ENCODE peak calls at places on chromosomes 12 and 14, in seven cellular contexts. L, Z, V, W, M, G and I are unnamed samples.

GRCh38 chr12:104213952-104214351 is 1.6 kb upstream of the TXNRD1 start:
- DNase-seq in L (no peak), Z (no peak), V (peak; percentile 58), W (no peak), M (no peak), G (no peak), I (no peak)

GRCh38 chr14:30558675-30559555 is at the start of gene G2E3:
- DNase-seq in L (peak; percentile 78), Z (peak; percentile 97), V (peak; percentile 93), W (peak; percentile 48), M (peak; percentile 91), G (peak; percentile 60), I (peak; percentile 88)

GRCh38 chr14:75539562-75540478 is 17.6 kb downstream of the BATF start:
- DNase-seq in L (no peak), Z (no peak), V (no peak), W (no peak), M (peak; percentile 79), G (no peak), I (no peak)

GRCh38 chr12:110170535-110171185 is 46.5 kb downstream of the IFT81 start:
- DNase-seq in L (no peak), Z (no peak), V (no peak), W (no peak), M (no peak), G (no peak), I (no peak)

GRCh38 chr12:6161124-6161882 is 36.8 kb upstream of the VWF start:
- DNase-seq in L (no peak), Z (no peak), V (peak; percentile 36), W (no peak), M (no peak), G (no peak), I (no peak)

GRCh38 chr12:119649202-119649808 is 18.6 kb upstream of the PRKAB1 start:
- DNase-seq in L (peak; percentile 26), Z (no peak), V (peak; percentile 68), W (no peak), M (peak; percentile 51), G (no peak), I (no peak)

GRCh38 chr12:46692606-46693005 is 133.2 kb downstream of the SLC38A4 start:
- DNase-seq in L (no peak), Z (no peak), V (no peak), W (no peak), M (no peak), G (no peak), I (no peak)

GRCh38 chr14:63404906-63405305 is 86.2 kb upstream of the GPHB5 start:
- DNase-seq in L (no peak), Z (no peak), V (no peak), W (no peak), M (no peak), G (no peak), I (no peak)

GRCh38 chr12:70032076-70032475 is 207.0 kb downstream of the MYRFL start:
- DNase-seq in L (no peak), Z (no peak), V (no peak), W (no peak), M (no peak), G (no peak), I (no peak)

GRCh38 chr14:91144425-91145145 is 30.7 kb downstream of the DGLUCY start:
- DNase-seq in L (no peak), Z (no peak), V (no peak), W (no peak), M (no peak), G (no peak), I (no peak)

GRCh38 chr12:86929962-86930361 is 673.8 kb upstream of the MGAT4C start:
- DNase-seq in L (no peak), Z (no peak), V (no peak), W (no peak), M (no peak), G (no peak), I (no peak)

GRCh38 chr12:51214895-51215294 is 3.0 kb downstream of the POU6F1 start:
- DNase-seq in L (no peak), Z (no peak), V (no peak), W (no peak), M (no peak), G (no peak), I (no peak)

GRCh38 chr12:84634526-84634925 is 278.1 kb downstream of the SLC6A15 start:
- DNase-seq in L (no peak), Z (no peak), V (no peak), W (no peak), M (no peak), G (no peak), I (no peak)

GRCh38 chr14:72892879-72893635 is 844 bp downstream of the DPF3 start:
- DNase-seq in L (no peak), Z (no peak), V (peak; percentile 73), W (no peak), M (peak; percentile 42), G (no peak), I (peak; percentile 46)

GRCh38 chr14:55514819-55515470 is 65.1 kb upstream of the KTN1 start:
- DNase-seq in L (no peak), Z (no peak), V (no peak), W (no peak), M (no peak), G (no peak), I (no peak)

GRCh38 chr12:123726962-123727361 is 14.8 kb downstream of the ATP6V0A2 start:
- DNase-seq in L (no peak), Z (no peak), V (no peak), W (no peak), M (peak; percentile 43), G (no peak), I (no peak)

GRCh38 chr14:86882818-86883217 is 1110.2 kb downstream of the GALC start:
- DNase-seq in L (no peak), Z (no peak), V (no peak), W (no peak), M (no peak), G (no peak), I (no peak)

GRCh38 chr14:86885280-86885679 is 1107.7 kb downstream of the GALC start:
- DNase-seq in L (no peak), Z (no peak), V (no peak), W (no peak), M (no peak), G (no peak), I (no peak)

GRCh38 chr14:86884498-86884897 is 1108.5 kb downstream of the GALC start:
- DNase-seq in L (no peak), Z (no peak), V (no peak), W (no peak), M (no peak), G (no peak), I (no peak)
- TF ChIP-seq MAX in L (no peak), Z (no peak), V (no peak), W (no peak), M (no peak), G (no peak), I (no peak)

DNA sequence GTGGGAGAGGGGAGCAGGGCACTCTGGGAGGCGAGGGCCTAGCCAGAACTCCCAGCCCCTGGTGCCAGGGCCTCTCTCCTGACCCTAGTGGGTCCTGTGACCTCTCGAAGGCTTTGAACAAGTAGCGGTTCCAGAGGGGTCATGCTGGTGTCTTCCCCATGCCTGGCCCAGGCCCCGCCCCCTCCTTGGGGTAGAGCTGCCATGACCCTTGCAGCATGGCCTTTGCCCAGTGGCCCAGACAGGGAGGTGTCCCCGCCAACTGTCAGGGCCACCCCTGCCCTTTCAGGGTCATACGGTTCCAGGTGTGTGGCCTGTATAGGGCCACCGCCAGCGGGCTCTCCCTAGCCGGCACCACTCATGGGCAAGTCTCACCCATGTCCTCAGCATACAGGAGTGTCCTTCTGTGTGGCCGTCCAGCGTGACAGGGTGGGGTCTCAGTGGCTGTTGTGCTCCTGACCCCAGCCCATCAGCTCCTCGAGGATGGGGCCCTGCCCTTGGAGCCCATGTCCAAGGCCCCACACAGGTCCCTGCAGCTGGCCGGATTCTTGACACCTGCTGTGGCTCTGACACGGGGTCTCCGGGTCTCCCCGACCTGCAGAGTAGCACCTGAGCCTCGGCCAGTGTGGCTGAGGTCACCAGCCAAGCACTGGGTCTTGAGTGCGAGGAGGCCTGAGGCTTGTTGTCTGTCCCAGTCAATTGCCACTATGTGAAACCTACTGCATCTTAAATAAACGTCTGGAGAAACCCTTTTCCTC is 34.6 kb downstream of the PACS2 start:
- DNase-seq in L (no peak), Z (no peak), V (no peak), W (no peak), M (no peak), G (no peak), I (no peak)
- TF ChIP-seq USF2 in L (no peak), Z (no peak), V (no peak), W (no peak), M (no peak), G (no peak), I (no peak)

GRCh38 chr12:54037360-54038259 is 4.8 kb downstream of the HOXC5 start:
- DNase-seq in L (no peak), Z (no peak), V (no peak), W (no peak), M (no peak), G (no peak), I (no peak)
- TF ChIP-seq MAX in L (no peak), Z (no peak), V (no peak), W (no peak), M (no peak), G (no peak), I (no peak)

GRCh38 chr12:44774815-44775411 is 101.2 kb downstream of the NELL2 start:
- DNase-seq in L (peak; percentile 3), Z (peak; percentile 21), V (peak; percentile 36), W (no peak), M (peak; percentile 52), G (peak; percentile 36), I (peak; percentile 83)
- TF ChIP-seq USF2 in L (no peak), Z (no peak), V (no peak), W (no peak), M (no peak), G (no peak), I (no peak)

GRCh38 chr14:65704412-65704811 is 291.9 kb downstream of the FUT8 start:
- DNase-seq in L (no peak), Z (no peak), V (no peak), W (no peak), M (no peak), G (no peak), I (no peak)
- TF ChIP-seq MAX in L (no peak), Z (no peak), V (no peak), W (no peak), M (no peak), G (no peak), I (no peak)